ENCODE peak calls at places on chromosomes 3 and 15, in six cellular contexts. E, G, Q, W, N and R are unnamed samples. For H3K79me2, the result is how much of the 10 kb centered on the place peaks cover.

GRCh38 chr3:190345027-190345821 is 23.0 kb upstream of the CLDN1 start:
- DNase-seq in E (peak), W (peak), N (peak), G (no peak), Q (peak), R (peak)

GRCh38 chr15:70328137-70329115 is 230.7 kb upstream of the TLE3 start:
- DNase-seq in E (peak), N (no peak), Q (no peak), G (no peak), W (peak), R (no peak)

GRCh38 chr15:98120561-98120960 is 160.1 kb downstream of the ARRDC4 start:
- DNase-seq in G (no peak), E (peak), Q (no peak), W (no peak), N (no peak), R (no peak)

GRCh38 chr3:88019024-88019423 is 39.8 kb downstream of the CGGBP1 start:
- DNase-seq in N (no peak), G (no peak), W (no peak), E (no peak), Q (no peak), R (no peak)

GRCh38 chr3:4493931-4494806 is 1.0 kb downstream of the ITPR1 start:
- DNase-seq in G (no peak), E (peak), N (no peak), W (peak), Q (peak), R (peak)

GRCh38 chr15:56759450-56759845 is 26.1 kb upstream of the ZNF280D start:
- DNase-seq in N (no peak), E (peak), W (peak), Q (peak), G (no peak), R (no peak)

GRCh38 chr3:194271459-194272035 is 79.6 kb downstream of the CPN2 start:
- DNase-seq in N (no peak), W (peak), G (no peak), E (no peak), Q (no peak), R (peak)

GRCh38 chr15:31344824-31345605 is 18.4 kb downstream of the KLF13 start:
- DNase-seq in Q (no peak), N (no peak), W (no peak), G (no peak), E (peak), R (peak)

GRCh38 chr3:24222165-24222805 is 272.4 kb downstream of the THRB start:
- DNase-seq in Q (no peak), W (no peak), E (no peak), N (no peak), G (no peak), R (no peak)

GRCh38 chr3:114362815-114363214 is 69.0 kb downstream of the TIGIT start:
- DNase-seq in G (no peak), W (peak), Q (no peak), E (peak), N (peak), R (no peak)

GRCh38 chr3:169662215-169663070 is 1.1 kb downstream of the MECOM start:
- DNase-seq in G (no peak), W (peak), N (peak), E (peak), Q (peak), R (peak)

GRCh38 chr15:33132722-33133345 is 61.7 kb downstream of the FMN1 start:
- DNase-seq in Q (peak), W (peak), E (peak), G (peak), N (peak), R (peak)

GRCh38 chr3:188174309-188175044 is 20.5 kb downstream of the LPP start:
- DNase-seq in Q (no peak), G (no peak), N (no peak), W (no peak), E (no peak), R (no peak)

GRCh38 chr3:152684279-152684678 is 150.7 kb upstream of the P2RY1 start:
- DNase-seq in G (no peak), E (no peak), N (no peak), W (no peak), Q (no peak), R (no peak)

GRCh38 chr3:102400142-102400541 is 34.7 kb upstream of the ZPLD1 start:
- DNase-seq in N (no peak), E (peak), Q (no peak), W (peak), G (no peak), R (no peak)

GRCh38 chr3:157175678-157176077 is 15.7 kb upstream of the CCNL1 start:
- DNase-seq in N (no peak), G (no peak), Q (peak), E (peak), W (peak), R (peak)

GRCh38 chr15:28873006-28873405 is 12.8 kb upstream of the APBA2 start:
- DNase-seq in W (no peak), E (no peak), Q (no peak), G (no peak), N (no peak), R (peak)

GRCh38 chr15:28876845-28877185 is 9.0 kb upstream of the APBA2 start:
- DNase-seq in E (no peak), Q (no peak), N (no peak), G (no peak), W (no peak), R (no peak)

GRCh38 chr15:28873585-28874139 is 12.1 kb upstream of the APBA2 start:
- DNase-seq in Q (no peak), N (no peak), E (no peak), W (no peak), G (no peak), R (peak)

GRCh38 chr15:28876131-28876844 is 9.5 kb upstream of the APBA2 start:
- DNase-seq in W (no peak), Q (no peak), G (peak), E (no peak), N (no peak), R (no peak)

GRCh38 chr15:28875461-28875965 is 10.3 kb upstream of the APBA2 start:
- DNase-seq in W (no peak), G (no peak), E (no peak), Q (no peak), N (no peak), R (no peak)
- H3K79me2 ChIP-seq in W (under half), G (under half), E (under half), Q (under half), N (under half), R (under half)

GRCh38 chr3:12997387-12997786 is 75.8 kb downstream of the IQSEC1 start:
- DNase-seq in E (no peak), Q (no peak), W (no peak), G (no peak), N (no peak), R (no peak)
- H3K79me2 ChIP-seq in E (under half), Q (under half), W (under half), G (under half), N (under half), R (under half)

GRCh38 chr3:66481071-66482001 is 19.5 kb downstream of the LRIG1 start:
- DNase-seq in E (no peak), N (peak), W (peak), G (no peak), Q (no peak), R (no peak)
- H3K79me2 ChIP-seq in E (under half), N (half or more), W (under half), G (half or more), Q (under half), R (under half)

DNA sequence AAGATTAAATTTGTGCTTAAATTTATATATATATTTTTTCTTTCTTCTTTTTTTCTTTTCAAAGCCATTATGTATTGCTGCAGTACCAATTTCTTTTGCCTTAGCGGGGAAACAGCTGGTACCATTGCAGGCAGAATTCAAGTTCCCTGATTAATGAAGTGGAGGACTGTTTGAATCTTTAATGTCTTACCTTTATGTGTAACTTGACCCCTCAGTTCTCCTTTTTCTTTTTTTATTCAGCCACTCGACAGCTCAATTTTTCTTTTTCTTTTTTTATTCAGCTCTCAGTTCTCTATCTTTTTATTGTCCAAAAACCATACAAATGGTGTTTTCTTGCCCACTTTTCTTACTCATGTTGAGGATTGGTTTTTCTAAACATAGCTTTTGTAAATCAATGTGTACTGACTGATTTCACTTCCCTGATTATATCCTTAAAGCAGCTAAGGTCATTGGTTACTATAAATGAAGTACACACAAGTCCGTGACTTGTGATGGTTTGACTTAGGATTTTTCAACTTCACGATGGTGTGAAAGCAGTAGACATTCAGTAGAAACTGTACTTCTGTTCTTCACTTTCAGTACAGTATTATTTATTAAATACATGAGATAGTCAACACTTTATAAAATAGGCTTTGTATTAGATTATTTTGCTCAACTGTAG is 22.8 kb downstream of the ATP2C1 start:
- DNase-seq in Q (no peak), E (no peak), G (no peak), N (no peak), W (no peak), R (no peak)
- H3K79me2 ChIP-seq in Q (half or more), E (half or more), G (half or more), N (under half), W (under half), R (half or more)

GRCh38 chr3:52892290-52892624 is 5.1 kb downstream of the STIMATE start:
- DNase-seq in N (no peak), G (no peak), W (no peak), Q (no peak), E (peak), R (no peak)

GRCh38 chr3:52892625-52893311 is 4.6 kb downstream of the STIMATE start:
- DNase-seq in W (no peak), N (no peak), G (no peak), Q (no peak), E (peak), R (no peak)

GRCh38 chr3:52894756-52895155 is 2.6 kb downstream of the STIMATE start:
- DNase-seq in W (no peak), Q (no peak), G (no peak), E (no peak), N (no peak), R (no peak)

GRCh38 chr3:52895416-52895815 is 1.9 kb downstream of the STIMATE start:
- DNase-seq in G (no peak), E (no peak), Q (no peak), N (no peak), W (no peak), R (no peak)

GRCh38 chr3:52893723-52894122 is 3.6 kb downstream of the STIMATE start:
- DNase-seq in Q (no peak), E (no peak), N (peak), W (no peak), G (no peak), R (no peak)
- H3K79me2 ChIP-seq in Q (under half), E (half or more), N (under half), W (under half), G (under half), R (half or more)

DNA sequence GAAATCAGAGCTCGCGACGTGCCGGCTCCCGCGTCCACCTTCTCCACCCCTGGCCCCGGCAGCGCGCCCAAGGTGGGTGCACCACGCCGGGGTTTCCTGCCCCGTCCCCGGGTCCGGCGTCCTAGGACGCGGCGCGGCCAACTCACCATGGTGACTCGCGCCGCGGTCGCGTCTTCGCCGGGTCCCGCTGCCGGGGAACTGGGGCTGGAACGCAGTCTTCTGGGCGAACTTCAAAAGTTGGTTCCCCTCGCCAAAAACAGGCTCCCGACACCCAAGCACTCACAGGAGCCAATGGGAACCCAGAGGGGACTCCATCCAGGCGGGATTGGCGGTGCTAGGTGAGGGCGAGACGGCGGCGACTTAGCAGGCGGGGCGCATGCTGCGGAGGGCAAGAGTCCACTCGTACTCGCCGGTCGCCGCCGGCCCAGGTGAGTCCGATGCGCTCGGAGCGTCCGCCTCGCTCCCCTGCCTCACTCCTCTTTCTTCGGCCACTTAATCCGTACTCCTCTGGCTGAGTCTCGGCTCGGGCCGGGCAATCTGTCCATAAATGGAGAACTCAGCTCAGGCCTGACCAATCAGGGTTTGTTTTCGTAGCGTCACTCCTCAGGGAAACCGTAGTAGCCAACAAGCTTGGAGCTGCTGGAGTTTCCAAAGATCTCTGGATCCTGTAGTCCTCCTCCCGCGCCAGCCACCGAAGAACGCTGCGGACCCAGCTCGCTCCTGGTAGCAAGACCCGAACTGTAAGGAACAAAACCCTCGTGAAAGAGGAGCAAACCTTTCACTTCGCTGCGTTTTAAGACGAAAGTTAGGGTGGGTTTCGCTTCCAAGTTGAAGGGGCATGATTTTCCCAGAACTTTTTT is at the start of gene MYO1E:
- DNase-seq in N (peak), W (peak), E (peak), G (peak), Q (peak), R (peak)
- H3K79me2 ChIP-seq in N (under half), W (under half), E (half or more), G (under half), Q (half or more), R (under half)

GRCh38 chr3:47996440-47996839 is 19.8 kb downstream of the MAP4 start:
- DNase-seq in W (no peak), G (no peak), Q (no peak), N (no peak), E (no peak), R (no peak)

GRCh38 chr3:48002787-48003186 is 13.4 kb downstream of the MAP4 start:
- DNase-seq in W (no peak), E (no peak), Q (no peak), N (no peak), G (no peak), R (no peak)

GRCh38 chr3:48004694-48005093 is 11.5 kb downstream of the MAP4 start:
- DNase-seq in N (no peak), E (no peak), W (no peak), G (no peak), Q (no peak), R (no peak)

GRCh38 chr3:48001991-48002390 is 14.2 kb downstream of the MAP4 start:
- DNase-seq in W (no peak), Q (no peak), E (no peak), N (no peak), G (no peak), R (no peak)

GRCh38 chr3:48000212-48000611 is 16.0 kb downstream of the MAP4 start:
- DNase-seq in N (peak), Q (no peak), G (no peak), W (no peak), E (no peak), R (no peak)
- H3K79me2 ChIP-seq in N (under half), Q (under half), G (under half), W (half or more), E (half or more), R (half or more)

GRCh38 chr3:57126244-57126643 is 38.9 kb downstream of the IL17RD start:
- DNase-seq in E (no peak), W (no peak), G (peak), N (no peak), Q (no peak), R (no peak)

GRCh38 chr3:57128863-57129602 is 36.1 kb downstream of the IL17RD start:
- DNase-seq in Q (no peak), N (no peak), E (peak), W (no peak), G (no peak), R (no peak)

GRCh38 chr3:57131210-57131588 is 34.0 kb downstream of the IL17RD start:
- DNase-seq in W (no peak), N (no peak), Q (no peak), E (no peak), G (no peak), R (no peak)

GRCh38 chr3:57130426-57131209 is 34.5 kb downstream of the IL17RD start:
- DNase-seq in W (no peak), E (no peak), N (no peak), Q (no peak), G (peak), R (no peak)

GRCh38 chr3:57127849-57128566 is 37.1 kb downstream of the IL17RD start:
- DNase-seq in W (no peak), G (no peak), E (peak), N (no peak), Q (no peak), R (no peak)
- H3K79me2 ChIP-seq in W (under half), G (under half), E (under half), N (under half), Q (under half), R (under half)